ENCODE peak calls at places on chromosomes 5 and 9, in nine cellular contexts. One of them, this sample, is unnamed.

GRCh38 chr5:108251350-108251749 is 130.5 kb downstream of the FBXL17 start:
- DNase-seq in psoas muscle: no peak
- DNase-seq in CD8-positive, alpha-beta T cell: no peak
- DNase-seq in upper lobe of right lung: no peak
- DNase-seq in right atrium auricular region: no peak
- DNase-seq in fibroblast of the aortic adventitia: peak
- DNase-seq in astrocyte of the spinal cord: peak
- DNase-seq in AG09309: no peak
- DNase-seq in activated CD8-positive, alpha-beta T cell treated with anti-CD3 and anti-CD28 coated beads for 36 hours: no peak
- DNase-seq in this sample: no peak

GRCh38 chr5:73282383-73282782 is 109.4 kb downstream of the TMEM174 start:
- DNase-seq in right atrium auricular region: no peak
- DNase-seq in astrocyte of the spinal cord: no peak
- DNase-seq in activated CD8-positive, alpha-beta T cell treated with anti-CD3 and anti-CD28 coated beads for 36 hours: no peak
- DNase-seq in upper lobe of right lung: no peak
- DNase-seq in psoas muscle: no peak
- DNase-seq in AG09309: no peak
- DNase-seq in CD8-positive, alpha-beta T cell: no peak
- DNase-seq in fibroblast of the aortic adventitia: no peak
- DNase-seq in this sample: no peak

GRCh38 chr9:8766096-8766495 is 966.5 kb upstream of the DMAC1 start:
- DNase-seq in fibroblast of the aortic adventitia: no peak
- DNase-seq in upper lobe of right lung: no peak
- DNase-seq in right atrium auricular region: no peak
- DNase-seq in activated CD8-positive, alpha-beta T cell treated with anti-CD3 and anti-CD28 coated beads for 36 hours: no peak
- DNase-seq in CD8-positive, alpha-beta T cell: no peak
- DNase-seq in psoas muscle: no peak
- DNase-seq in astrocyte of the spinal cord: no peak
- DNase-seq in AG09309: no peak
- DNase-seq in this sample: no peak

GRCh38 chr5:176687247-176687646 is 40.0 kb downstream of the TSPAN17 start:
- DNase-seq in upper lobe of right lung: no peak
- DNase-seq in astrocyte of the spinal cord: no peak
- DNase-seq in fibroblast of the aortic adventitia: no peak
- DNase-seq in psoas muscle: no peak
- DNase-seq in activated CD8-positive, alpha-beta T cell treated with anti-CD3 and anti-CD28 coated beads for 36 hours: no peak
- DNase-seq in CD8-positive, alpha-beta T cell: no peak
- DNase-seq in AG09309: no peak
- DNase-seq in right atrium auricular region: no peak
- DNase-seq in this sample: no peak

GRCh38 chr5:116574682-116575634 is at the start of gene SEMA6A:
- DNase-seq in astrocyte of the spinal cord: peak
- DNase-seq in AG09309: peak
- DNase-seq in right atrium auricular region: peak
- DNase-seq in psoas muscle: peak
- DNase-seq in CD8-positive, alpha-beta T cell: no peak
- DNase-seq in upper lobe of right lung: peak
- DNase-seq in activated CD8-positive, alpha-beta T cell treated with anti-CD3 and anti-CD28 coated beads for 36 hours: peak
- DNase-seq in fibroblast of the aortic adventitia: peak
- DNase-seq in this sample: peak

GRCh38 chr5:58240286-58240685 is 219.6 kb downstream of the PLK2 start:
- DNase-seq in right atrium auricular region: no peak
- DNase-seq in astrocyte of the spinal cord: peak
- DNase-seq in CD8-positive, alpha-beta T cell: no peak
- DNase-seq in upper lobe of right lung: no peak
- DNase-seq in fibroblast of the aortic adventitia: peak
- DNase-seq in activated CD8-positive, alpha-beta T cell treated with anti-CD3 and anti-CD28 coated beads for 36 hours: no peak
- DNase-seq in AG09309: no peak
- DNase-seq in psoas muscle: no peak
- DNase-seq in this sample: no peak

GRCh38 chr5:54889826-54890225 is 95.6 kb downstream of the ESM1 start:
- DNase-seq in AG09309: peak
- DNase-seq in upper lobe of right lung: no peak
- DNase-seq in CD8-positive, alpha-beta T cell: no peak
- DNase-seq in fibroblast of the aortic adventitia: peak
- DNase-seq in psoas muscle: no peak
- DNase-seq in activated CD8-positive, alpha-beta T cell treated with anti-CD3 and anti-CD28 coated beads for 36 hours: no peak
- DNase-seq in astrocyte of the spinal cord: peak
- DNase-seq in right atrium auricular region: no peak
- DNase-seq in this sample: no peak

GRCh38 chr9:95450171-95451107 is 66.3 kb downstream of the PTCH1 start:
- DNase-seq in fibroblast of the aortic adventitia: no peak
- DNase-seq in right atrium auricular region: no peak
- DNase-seq in CD8-positive, alpha-beta T cell: no peak
- DNase-seq in upper lobe of right lung: no peak
- DNase-seq in activated CD8-positive, alpha-beta T cell treated with anti-CD3 and anti-CD28 coated beads for 36 hours: no peak
- DNase-seq in psoas muscle: no peak
- DNase-seq in AG09309: no peak
- DNase-seq in astrocyte of the spinal cord: no peak
- DNase-seq in this sample: no peak

GRCh38 chr5:135038829-135039525 is 4.9 kb upstream of the PITX1 start:
- DNase-seq in AG09309: no peak
- DNase-seq in CD8-positive, alpha-beta T cell: no peak
- DNase-seq in astrocyte of the spinal cord: no peak
- DNase-seq in upper lobe of right lung: no peak
- DNase-seq in psoas muscle: no peak
- DNase-seq in activated CD8-positive, alpha-beta T cell treated with anti-CD3 and anti-CD28 coated beads for 36 hours: peak
- DNase-seq in fibroblast of the aortic adventitia: no peak
- DNase-seq in right atrium auricular region: no peak
- DNase-seq in this sample: no peak

GRCh38 chr5:77029376-77029885 is 773 bp upstream of the AGGF1 start:
- DNase-seq in psoas muscle: no peak
- DNase-seq in astrocyte of the spinal cord: no peak
- DNase-seq in AG09309: no peak
- DNase-seq in right atrium auricular region: no peak
- DNase-seq in fibroblast of the aortic adventitia: no peak
- DNase-seq in upper lobe of right lung: no peak
- DNase-seq in activated CD8-positive, alpha-beta T cell treated with anti-CD3 and anti-CD28 coated beads for 36 hours: no peak
- DNase-seq in CD8-positive, alpha-beta T cell: no peak
- DNase-seq in this sample: no peak

GRCh38 chr5:93162201-93162654 is 418.8 kb downstream of the NR2F1-AS1 start:
- DNase-seq in right atrium auricular region: no peak
- DNase-seq in astrocyte of the spinal cord: peak
- DNase-seq in upper lobe of right lung: no peak
- DNase-seq in activated CD8-positive, alpha-beta T cell treated with anti-CD3 and anti-CD28 coated beads for 36 hours: no peak
- DNase-seq in CD8-positive, alpha-beta T cell: no peak
- DNase-seq in psoas muscle: no peak
- DNase-seq in AG09309: no peak
- DNase-seq in fibroblast of the aortic adventitia: no peak
- DNase-seq in this sample: no peak

GRCh38 chr5:45521067-45521466 is 175.1 kb downstream of the HCN1 start:
- DNase-seq in astrocyte of the spinal cord: peak
- DNase-seq in upper lobe of right lung: no peak
- DNase-seq in CD8-positive, alpha-beta T cell: no peak
- DNase-seq in psoas muscle: no peak
- DNase-seq in AG09309: no peak
- DNase-seq in right atrium auricular region: no peak
- DNase-seq in fibroblast of the aortic adventitia: no peak
- DNase-seq in activated CD8-positive, alpha-beta T cell treated with anti-CD3 and anti-CD28 coated beads for 36 hours: peak
- DNase-seq in this sample: peak
- TF ChIP-seq CTCF in astrocyte of the spinal cord: peak
- TF ChIP-seq CTCF in upper lobe of right lung: peak
- TF ChIP-seq CTCF in CD8-positive, alpha-beta T cell: no peak
- TF ChIP-seq CTCF in psoas muscle: peak
- TF ChIP-seq CTCF in AG09309: no peak
- TF ChIP-seq CTCF in right atrium auricular region: peak
- TF ChIP-seq CTCF in fibroblast of the aortic adventitia: no peak
- TF ChIP-seq CTCF in activated CD8-positive, alpha-beta T cell treated with anti-CD3 and anti-CD28 coated beads for 36 hours: no peak
- TF ChIP-seq CTCF in this sample: peak

GRCh38 chr5:141649056-141649688 is 2.0 kb downstream of the FCHSD1 start:
- DNase-seq in upper lobe of right lung: no peak
- DNase-seq in CD8-positive, alpha-beta T cell: no peak
- DNase-seq in fibroblast of the aortic adventitia: no peak
- DNase-seq in psoas muscle: no peak
- DNase-seq in activated CD8-positive, alpha-beta T cell treated with anti-CD3 and anti-CD28 coated beads for 36 hours: no peak
- DNase-seq in AG09309: no peak
- DNase-seq in right atrium auricular region: no peak
- DNase-seq in astrocyte of the spinal cord: no peak
- DNase-seq in this sample: no peak
- TF ChIP-seq CTCF in upper lobe of right lung: no peak
- TF ChIP-seq CTCF in CD8-positive, alpha-beta T cell: no peak
- TF ChIP-seq CTCF in fibroblast of the aortic adventitia: no peak
- TF ChIP-seq CTCF in psoas muscle: no peak
- TF ChIP-seq CTCF in activated CD8-positive, alpha-beta T cell treated with anti-CD3 and anti-CD28 coated beads for 36 hours: no peak
- TF ChIP-seq CTCF in AG09309: no peak
- TF ChIP-seq CTCF in right atrium auricular region: no peak
- TF ChIP-seq CTCF in astrocyte of the spinal cord: no peak
- TF ChIP-seq CTCF in this sample: no peak

GRCh38 chr9:72203205-72203803 is 54.1 kb downstream of the GDA start:
- DNase-seq in astrocyte of the spinal cord: peak
- DNase-seq in psoas muscle: no peak
- DNase-seq in right atrium auricular region: no peak
- DNase-seq in fibroblast of the aortic adventitia: peak
- DNase-seq in CD8-positive, alpha-beta T cell: no peak
- DNase-seq in activated CD8-positive, alpha-beta T cell treated with anti-CD3 and anti-CD28 coated beads for 36 hours: peak
- DNase-seq in AG09309: peak
- DNase-seq in upper lobe of right lung: no peak
- DNase-seq in this sample: peak
- TF ChIP-seq CTCF in astrocyte of the spinal cord: peak
- TF ChIP-seq CTCF in psoas muscle: no peak
- TF ChIP-seq CTCF in right atrium auricular region: peak
- TF ChIP-seq CTCF in fibroblast of the aortic adventitia: peak
- TF ChIP-seq CTCF in CD8-positive, alpha-beta T cell: no peak
- TF ChIP-seq CTCF in activated CD8-positive, alpha-beta T cell treated with anti-CD3 and anti-CD28 coated beads for 36 hours: peak
- TF ChIP-seq CTCF in AG09309: peak
- TF ChIP-seq CTCF in upper lobe of right lung: peak
- TF ChIP-seq CTCF in this sample: peak

DNA sequence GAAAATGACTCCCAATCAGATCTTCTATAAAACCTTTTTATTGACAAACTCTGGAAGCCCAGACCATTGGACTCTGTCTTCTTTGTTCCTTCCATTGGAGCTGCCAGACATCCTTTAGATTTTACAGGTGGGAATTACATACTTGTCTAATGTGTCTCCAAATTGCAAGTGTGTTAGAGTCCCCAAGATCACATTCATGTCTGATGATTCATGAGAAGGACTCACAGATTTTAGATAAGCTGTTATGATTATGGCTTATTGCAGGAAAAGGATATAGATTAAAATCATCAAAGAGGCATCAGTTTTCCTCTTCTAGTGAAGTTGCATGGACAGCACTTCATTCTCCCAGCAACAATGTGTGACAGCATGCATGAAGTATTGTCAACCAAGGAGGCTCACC is 70.4 kb downstream of the MUSK start:
- DNase-seq in CD8-positive, alpha-beta T cell: no peak
- DNase-seq in upper lobe of right lung: no peak
- DNase-seq in fibroblast of the aortic adventitia: no peak
- DNase-seq in AG09309: no peak
- DNase-seq in right atrium auricular region: no peak
- DNase-seq in psoas muscle: no peak
- DNase-seq in activated CD8-positive, alpha-beta T cell treated with anti-CD3 and anti-CD28 coated beads for 36 hours: no peak
- DNase-seq in astrocyte of the spinal cord: no peak
- DNase-seq in this sample: no peak
- TF ChIP-seq CTCF in CD8-positive, alpha-beta T cell: no peak
- TF ChIP-seq CTCF in upper lobe of right lung: no peak
- TF ChIP-seq CTCF in fibroblast of the aortic adventitia: no peak
- TF ChIP-seq CTCF in AG09309: no peak
- TF ChIP-seq CTCF in right atrium auricular region: no peak
- TF ChIP-seq CTCF in psoas muscle: no peak
- TF ChIP-seq CTCF in activated CD8-positive, alpha-beta T cell treated with anti-CD3 and anti-CD28 coated beads for 36 hours: no peak
- TF ChIP-seq CTCF in astrocyte of the spinal cord: no peak
- TF ChIP-seq CTCF in this sample: no peak

DNA sequence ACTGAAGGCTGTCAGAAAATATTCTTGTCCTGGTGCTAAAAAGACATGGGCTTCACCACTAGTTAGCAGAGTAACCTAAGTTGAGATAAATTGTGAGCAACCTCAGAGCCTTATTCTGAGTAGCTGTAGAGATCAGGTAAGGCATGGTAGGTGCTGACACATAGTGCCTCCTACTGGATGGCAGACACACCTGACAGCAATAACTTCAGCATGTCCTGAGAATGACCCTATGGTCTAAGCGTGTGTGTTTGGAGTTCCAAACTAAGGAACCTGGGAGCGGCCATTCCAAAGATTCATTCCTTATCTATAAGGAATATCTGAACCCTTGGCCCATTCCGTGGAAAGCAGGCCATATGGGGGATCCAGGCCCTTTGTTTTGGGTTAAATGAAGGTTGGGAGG is 46.0 kb downstream of the SLC28A3 start:
- DNase-seq in CD8-positive, alpha-beta T cell: no peak
- DNase-seq in psoas muscle: no peak
- DNase-seq in right atrium auricular region: no peak
- DNase-seq in fibroblast of the aortic adventitia: no peak
- DNase-seq in astrocyte of the spinal cord: no peak
- DNase-seq in upper lobe of right lung: no peak
- DNase-seq in AG09309: no peak
- DNase-seq in activated CD8-positive, alpha-beta T cell treated with anti-CD3 and anti-CD28 coated beads for 36 hours: no peak
- DNase-seq in this sample: no peak
- TF ChIP-seq CTCF in CD8-positive, alpha-beta T cell: no peak
- TF ChIP-seq CTCF in psoas muscle: no peak
- TF ChIP-seq CTCF in right atrium auricular region: no peak
- TF ChIP-seq CTCF in fibroblast of the aortic adventitia: no peak
- TF ChIP-seq CTCF in astrocyte of the spinal cord: no peak
- TF ChIP-seq CTCF in upper lobe of right lung: no peak
- TF ChIP-seq CTCF in AG09309: no peak
- TF ChIP-seq CTCF in activated CD8-positive, alpha-beta T cell treated with anti-CD3 and anti-CD28 coated beads for 36 hours: no peak
- TF ChIP-seq CTCF in this sample: peak

DNA sequence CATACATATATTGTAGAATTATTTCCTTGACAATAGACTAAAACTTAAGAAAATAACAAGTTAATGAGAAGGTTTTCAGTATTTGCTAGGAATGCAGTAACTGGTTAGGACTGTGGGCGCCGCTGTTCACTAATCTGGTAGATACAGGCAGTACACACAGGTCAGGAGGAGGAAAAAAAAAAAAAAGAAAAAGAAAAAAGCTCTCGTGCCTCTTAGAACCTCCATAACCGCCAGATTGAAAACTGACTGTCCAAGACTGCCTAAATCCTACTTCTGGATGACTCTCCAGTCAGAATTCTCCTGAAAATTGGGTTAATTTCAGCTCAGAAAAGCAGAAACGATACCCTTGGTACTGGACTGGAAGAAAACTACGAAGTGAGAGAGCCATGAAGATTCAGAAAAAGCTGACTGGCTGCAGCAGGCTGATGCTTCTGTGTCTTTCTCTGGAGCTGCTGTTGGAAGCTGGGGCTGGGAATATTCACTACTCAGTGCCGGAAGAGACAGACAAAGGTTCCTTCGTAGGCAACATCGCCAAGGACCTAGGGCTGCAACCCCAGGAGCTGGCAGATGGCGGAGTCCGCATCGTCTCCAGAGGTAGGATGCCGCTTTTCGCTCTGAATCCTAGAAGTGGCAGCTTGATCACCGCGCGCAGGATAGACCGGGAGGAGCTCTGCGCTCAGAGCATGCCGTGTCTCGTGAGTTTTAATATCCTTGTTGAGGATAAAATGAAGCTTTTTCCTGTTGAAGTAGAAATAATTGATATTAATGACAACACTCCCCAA is at the start of gene PCDHGA1:
- DNase-seq in activated CD8-positive, alpha-beta T cell treated with anti-CD3 and anti-CD28 coated beads for 36 hours: peak
- DNase-seq in psoas muscle: no peak
- DNase-seq in upper lobe of right lung: no peak
- DNase-seq in astrocyte of the spinal cord: peak
- DNase-seq in AG09309: peak
- DNase-seq in right atrium auricular region: no peak
- DNase-seq in fibroblast of the aortic adventitia: peak
- DNase-seq in CD8-positive, alpha-beta T cell: no peak
- DNase-seq in this sample: no peak
- TF ChIP-seq CTCF in activated CD8-positive, alpha-beta T cell treated with anti-CD3 and anti-CD28 coated beads for 36 hours: no peak
- TF ChIP-seq CTCF in psoas muscle: peak
- TF ChIP-seq CTCF in upper lobe of right lung: peak
- TF ChIP-seq CTCF in astrocyte of the spinal cord: peak
- TF ChIP-seq CTCF in AG09309: peak
- TF ChIP-seq CTCF in right atrium auricular region: peak
- TF ChIP-seq CTCF in fibroblast of the aortic adventitia: peak
- TF ChIP-seq CTCF in CD8-positive, alpha-beta T cell: no peak
- TF ChIP-seq CTCF in this sample: peak

This sample was measured in neural crest cell.